ENCODE peak calls at places on chromosomes 3 and 15, in eight cellular contexts. T is activated gamma-delta T cell; R is stimulated activated CD4-positive, alpha-beta T cell treated with anti-CD3 and anti-CD28 coated beads, Interleukin-4, amount 100 ng/mL, for 48 hours; D is AG20443; S is cerebellum; V is stimulated activated naive B cell treated with anti-CD40 and anti-IgM and Interleukin-4, amounts not matched to agents 10 μg/mL and 1 μg/mL and 100 μg/mL, for 72 hours; B is activated CD4-positive, CD25-positive, alpha-beta regulatory T cell; L is T-helper 17 cell. Y is an unnamed sample.

GRCh38 chr3:29531611-29532150 is 250.8 kb downstream of the RBMS3 start:
- DNase-seq in T (no peak), R (no peak), D (no peak), S (no peak), V (no peak), B (no peak), L (no peak), Y (no peak)

GRCh38 chr3:119588112-119588511 is 8.8 kb downstream of the ADPRH start:
- DNase-seq in T (no peak), R (peak), D (no peak), S (no peak), V (peak), B (no peak), L (no peak), Y (no peak)

GRCh38 chr15:65077981-65078352 is 1.4 kb downstream of the KBTBD13 start:
- DNase-seq in T (no peak), R (peak), D (peak), S (no peak), V (peak), B (no peak), L (peak), Y (peak)

GRCh38 chr3:107366766-107367165 is 10.5 kb upstream of the CCDC54 start:
- DNase-seq in T (no peak), R (no peak), D (no peak), S (no peak), V (no peak), B (no peak), L (no peak), Y (no peak)

GRCh38 chr3:108669211-108669610 is 79.7 kb downstream of the DZIP3 start:
- DNase-seq in T (no peak), R (no peak), D (no peak), S (no peak), V (no peak), B (no peak), L (no peak), Y (no peak)

GRCh38 chr3:50321844-50322385 is 630 bp downstream of the HYAL2 start:
- DNase-seq in T (peak), R (no peak), D (no peak), S (no peak), V (no peak), B (no peak), L (no peak), Y (peak)

GRCh38 chr3:194849166-194849875 is 163.6 kb downstream of the FAM43A start:
- DNase-seq in T (no peak), R (no peak), D (no peak), S (no peak), V (no peak), B (no peak), L (no peak), Y (no peak)

GRCh38 chr3:190458040-190458439 is 8.3 kb upstream of the TMEM207 start:
- DNase-seq in T (no peak), R (no peak), D (peak), S (no peak), V (no peak), B (no peak), L (no peak), Y (no peak)

GRCh38 chr3:190591080-190591479 is 77.2 kb downstream of the IL1RAP start:
- DNase-seq in T (no peak), R (no peak), D (no peak), S (no peak), V (no peak), B (no peak), L (no peak), Y (no peak)

GRCh38 chr15:41671656-41672636 is 11.7 kb downstream of the MGA start:
- DNase-seq in T (no peak), R (no peak), D (no peak), S (no peak), V (no peak), B (no peak), L (no peak), Y (no peak)

GRCh38 chr3:169147246-169148008 is 516.1 kb downstream of the MECOM start:
- DNase-seq in T (no peak), R (no peak), D (peak), S (no peak), V (no peak), B (no peak), L (no peak), Y (peak)

GRCh38 chr3:32109256-32109655 is 2.8 kb downstream of the GPD1L start:
- DNase-seq in T (no peak), R (no peak), D (no peak), S (peak), V (no peak), B (no peak), L (no peak), Y (no peak)

GRCh38 chr3:173770796-173771573 is 373.4 kb downstream of the NLGN1 start:
- DNase-seq in T (no peak), R (no peak), D (no peak), S (no peak), V (no peak), B (no peak), L (no peak), Y (no peak)

GRCh38 chr3:179957264-179957845 is 79.4 kb downstream of the PEX5L start:
- DNase-seq in T (no peak), R (no peak), D (no peak), S (no peak), V (no peak), B (no peak), L (no peak), Y (no peak)

GRCh38 chr3:170021083-170021482 is 16.7 kb upstream of the GPR160 start:
- DNase-seq in T (no peak), R (no peak), D (no peak), S (no peak), V (no peak), B (no peak), L (no peak), Y (no peak)

GRCh38 chr3:98900265-98901031 is 1.0 kb downstream of the DCBLD2 start:
- DNase-seq in T (no peak), R (no peak), D (no peak), S (no peak), V (no peak), B (no peak), L (no peak), Y (no peak)

GRCh38 chr15:90829942-90830440 is 38.4 kb upstream of the FURIN start:
- DNase-seq in T (no peak), R (peak), D (no peak), S (no peak), V (peak), B (no peak), L (no peak), Y (no peak)

GRCh38 chr3:30231277-30232141 is 374.9 kb upstream of the TGFBR2 start:
- DNase-seq in T (no peak), R (no peak), D (peak), S (no peak), V (no peak), B (no peak), L (no peak), Y (no peak)

GRCh38 chr3:127588675-127589577 is 1.6 kb downstream of the TPRA1 start:
- DNase-seq in T (no peak), R (no peak), D (peak), S (no peak), V (no peak), B (no peak), L (no peak), Y (no peak)

GRCh38 chr15:77251662-77252061 is 168.2 kb downstream of the PEAK1 start:
- DNase-seq in T (no peak), R (no peak), D (no peak), S (no peak), V (no peak), B (no peak), L (no peak), Y (no peak)

GRCh38 chr3:9500108-9501050 is 53.2 kb downstream of the LHFPL4 start:
- DNase-seq in T (peak), R (peak), D (peak), S (peak), V (peak), B (peak), L (peak), Y (no peak)

GRCh38 chr3:141231101-141231922 is at the start of gene PXYLP1:
- DNase-seq in T (peak), R (peak), D (peak), S (peak), V (peak), B (peak), L (peak), Y (peak)

GRCh38 chr3:141063831-141064230 is 12.7 kb downstream of the SPSB4 start:
- DNase-seq in T (no peak), R (no peak), D (no peak), S (no peak), V (no peak), B (no peak), L (no peak), Y (no peak)

GRCh38 chr3:140088058-140088457 is 153.1 kb downstream of the CLSTN2 start:
- DNase-seq in T (no peak), R (no peak), D (no peak), S (no peak), V (no peak), B (no peak), L (no peak), Y (no peak)

GRCh38 chr3:8539419-8539818 is 37.8 kb downstream of the LMCD1 start:
- DNase-seq in T (no peak), R (no peak), D (no peak), S (no peak), V (no peak), B (no peak), L (no peak), Y (no peak)

GRCh38 chr3:94543161-94543560 is 480.3 kb downstream of the NSUN3 start:
- DNase-seq in T (no peak), R (no peak), D (no peak), S (no peak), V (no peak), B (no peak), L (no peak), Y (no peak)

GRCh38 chr3:138442996-138443395 is 8.6 kb downstream of the ESYT3 start:
- DNase-seq in T (no peak), R (no peak), D (no peak), S (no peak), V (no peak), B (no peak), L (no peak), Y (no peak)

GRCh38 chr3:170975283-170976189 is 51.0 kb downstream of the SLC2A2 start:
- DNase-seq in T (no peak), R (no peak), D (no peak), S (no peak), V (no peak), B (no peak), L (no peak), Y (no peak)

GRCh38 chr3:58336135-58336882 is 3.6 kb downstream of the PXK start:
- DNase-seq in T (no peak), R (no peak), D (peak), S (no peak), V (no peak), B (no peak), L (no peak), Y (no peak)

GRCh38 chr3:178198329-178198728 is 337.9 kb upstream of the KCNMB2 start:
- DNase-seq in T (no peak), R (no peak), D (peak), S (no peak), V (no peak), B (no peak), L (no peak), Y (no peak)

GRCh38 chr3:196275126-196275525 is 12.4 kb downstream of the PCYT1A start:
- DNase-seq in T (no peak), R (no peak), D (no peak), S (no peak), V (no peak), B (no peak), L (no peak), Y (no peak)

GRCh38 chr3:157394361-157394760 is 42.3 kb upstream of the PTX3 start:
- DNase-seq in T (no peak), R (no peak), D (no peak), S (no peak), V (no peak), B (no peak), L (no peak), Y (no peak)

GRCh38 chr3:99579246-99579645 is 59.1 kb upstream of the COL8A1 start:
- DNase-seq in T (no peak), R (no peak), D (peak), S (no peak), V (no peak), B (no peak), L (no peak), Y (no peak)

GRCh38 chr3:121295966-121296365 is 249.8 kb downstream of the POLQ start:
- DNase-seq in T (no peak), R (no peak), D (no peak), S (no peak), V (no peak), B (no peak), L (no peak), Y (no peak)

Y was measured in SK-N-DZ.